ENCODE peak calls at places on chromosomes 4 and X, in nine cellular contexts. E, S, P, T, L, H, Q, V and I are unnamed samples.

GRCh38 chr4:6693274-6694176 is at the start of gene S100P:
- DNase-seq in E (no peak), S (no peak), P (no peak), T (no peak), L (no peak), H (no peak), Q (no peak), V (peak), I (no peak)

GRCh38 chr4:15894923-15895411 is 43.6 kb downstream of the FGFBP1 start:
- DNase-seq in E (no peak), S (no peak), P (no peak), T (no peak), L (no peak), H (no peak), Q (no peak), V (no peak), I (peak)

GRCh38 chrX:106302304-106302703 is 134.2 kb downstream of the PWWP3B start:
- DNase-seq in E (no peak), S (no peak), P (no peak), T (no peak), L (no peak), H (no peak), Q (no peak), V (no peak), I (peak)

GRCh38 chr4:106358899-106359298 is 9.7 kb downstream of the GIMD1 start:
- DNase-seq in E (no peak), S (no peak), P (no peak), T (no peak), L (no peak), H (no peak), Q (no peak), V (no peak), I (peak)

GRCh38 chrX:120137439-120137838 is 21.0 kb upstream of the RHOXF2 start:
- DNase-seq in E (no peak), S (no peak), P (no peak), T (no peak), L (no peak), H (no peak), Q (no peak), V (no peak), I (no peak)

GRCh38 chr4:96035727-96036126 is 195.8 kb downstream of the PDHA2 start:
- DNase-seq in E (no peak), S (no peak), P (peak), T (peak), L (no peak), H (peak), Q (no peak), V (no peak), I (peak)

GRCh38 chr4:74830928-74831327 is 36.6 kb upstream of the BTC start:
- DNase-seq in E (no peak), S (no peak), P (no peak), T (no peak), L (no peak), H (no peak), Q (no peak), V (no peak), I (peak)

GRCh38 chr4:40493160-40493559 is 136.5 kb downstream of the RBM47 start:
- DNase-seq in E (no peak), S (no peak), P (no peak), T (no peak), L (no peak), H (no peak), Q (no peak), V (no peak), I (no peak)

GRCh38 chrX:134631404-134632346 is 26.6 kb downstream of the PLAC1 start:
- DNase-seq in E (no peak), S (no peak), P (peak), T (peak), L (no peak), H (peak), Q (no peak), V (no peak), I (peak)

GRCh38 chr4:74374561-74375327 is 9.8 kb downstream of the EREG start:
- DNase-seq in E (no peak), S (no peak), P (no peak), T (no peak), L (no peak), H (peak), Q (peak), V (peak), I (peak)

GRCh38 chrX:121457096-121457495 is 409.7 kb downstream of the GLUD2 start:
- DNase-seq in E (no peak), S (no peak), P (no peak), T (no peak), L (no peak), H (no peak), Q (no peak), V (no peak), I (no peak)

GRCh38 chr4:160772668-160773067 is 1391.1 kb downstream of the FSTL5 start:
- DNase-seq in E (no peak), S (no peak), P (no peak), T (no peak), L (no peak), H (no peak), Q (no peak), V (no peak), I (no peak)

GRCh38 chrX:153953342-153953830 is 8.9 kb upstream of the RENBP start:
- DNase-seq in E (peak), S (peak), P (peak), T (peak), L (no peak), H (peak), Q (no peak), V (peak), I (peak)

GRCh38 chrX:12401252-12401651 is 263.0 kb downstream of the FRMPD4 start:
- DNase-seq in E (no peak), S (no peak), P (no peak), T (no peak), L (no peak), H (no peak), Q (no peak), V (no peak), I (no peak)

GRCh38 chrX:69093960-69094935 is 71.0 kb downstream of the PJA1 start:
- DNase-seq in E (no peak), S (peak), P (peak), T (peak), L (no peak), H (peak), Q (peak), V (peak), I (peak)

GRCh38 chr4:104677122-104677521 is 182.4 kb upstream of the CXXC4 start:
- DNase-seq in E (no peak), S (no peak), P (no peak), T (no peak), L (no peak), H (no peak), Q (no peak), V (no peak), I (no peak)

GRCh38 chr4:112184438-112184837 is 39.2 kb downstream of the FAM241A start:
- DNase-seq in E (no peak), S (no peak), P (no peak), T (no peak), L (no peak), H (no peak), Q (no peak), V (no peak), I (no peak)

GRCh38 chr4:147481577-147482109 is 746 bp downstream of the EDNRA start:
- DNase-seq in E (no peak), S (no peak), P (no peak), T (peak), L (no peak), H (peak), Q (no peak), V (no peak), I (no peak)

GRCh38 chrX:49972313-49972712 is 49.9 kb downstream of the CLCN5 start:
- DNase-seq in E (no peak), S (no peak), P (no peak), T (no peak), L (no peak), H (no peak), Q (no peak), V (no peak), I (no peak)

GRCh38 chr4:86036729-86037128 is 323.1 kb downstream of the MAPK10 start:
- DNase-seq in E (no peak), S (no peak), P (no peak), T (no peak), L (no peak), H (peak), Q (no peak), V (no peak), I (peak)

GRCh38 chr4:24889991-24890390 is 22.9 kb downstream of the CCDC149 start:
- DNase-seq in E (no peak), S (no peak), P (no peak), T (peak), L (no peak), H (no peak), Q (no peak), V (no peak), I (peak)

GRCh38 chr4:48103483-48104139 is 30.4 kb downstream of the TXK start:
- DNase-seq in E (no peak), S (no peak), P (no peak), T (peak), L (no peak), H (no peak), Q (no peak), V (no peak), I (no peak)

GRCh38 chr4:184807797-184808718 is 17.7 kb downstream of the ACSL1 start:
- DNase-seq in E (peak), S (no peak), P (no peak), T (no peak), L (no peak), H (peak), Q (no peak), V (peak), I (peak)

GRCh38 chr4:10677796-10678497 is 6.6 kb downstream of the CLNK start:
- DNase-seq in E (no peak), S (no peak), P (no peak), T (peak), L (no peak), H (no peak), Q (no peak), V (no peak), I (peak)

GRCh38 chr4:151409470-151410313 is 716 bp downstream of the FHIP1A start:
- DNase-seq in E (no peak), S (peak), P (no peak), T (no peak), L (peak), H (no peak), Q (no peak), V (peak), I (peak)

GRCh38 chr4:4734425-4734824 is 125.0 kb upstream of the MSX1 start:
- DNase-seq in E (no peak), S (no peak), P (no peak), T (no peak), L (peak), H (no peak), Q (no peak), V (no peak), I (no peak)

GRCh38 chrX:15750611-15751159 is 12.6 kb downstream of the CA5B start:
- DNase-seq in E (no peak), S (no peak), P (no peak), T (no peak), L (no peak), H (no peak), Q (no peak), V (no peak), I (no peak)

GRCh38 chrX:15151267-15152196 is 118.4 kb downstream of the ASB9 start:
- DNase-seq in E (no peak), S (no peak), P (no peak), T (peak), L (no peak), H (no peak), Q (no peak), V (no peak), I (no peak)

GRCh38 chrX:118536687-118537461 is 41.3 kb downstream of the DOCK11 start:
- DNase-seq in E (no peak), S (peak), P (no peak), T (peak), L (no peak), H (peak), Q (no peak), V (no peak), I (peak)

GRCh38 chr4:147355849-147356248 is 125.0 kb upstream of the EDNRA start:
- DNase-seq in E (no peak), S (no peak), P (no peak), T (no peak), L (no peak), H (peak), Q (no peak), V (no peak), I (peak)

DNA sequence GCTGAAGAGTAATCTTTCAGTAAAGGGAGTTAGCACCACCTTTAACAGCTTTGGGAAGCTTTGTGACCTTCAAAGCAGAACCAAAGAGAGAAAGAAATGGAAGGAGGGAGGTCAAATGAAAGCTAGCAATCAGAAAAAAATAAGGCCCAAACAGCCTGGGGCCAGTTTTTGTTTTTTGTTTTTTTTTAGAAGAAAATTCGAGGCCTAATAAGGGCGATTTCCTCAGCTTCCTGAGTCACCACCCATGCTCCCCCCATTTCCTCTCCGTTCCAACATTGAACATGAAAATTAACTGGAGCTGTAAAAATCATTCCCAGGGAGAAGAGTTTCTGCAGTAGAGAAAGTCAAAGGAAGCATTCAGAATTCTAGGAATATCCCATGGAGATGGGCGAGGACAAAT is 115.1 kb downstream of the SH3KBP1 start:
- DNase-seq in E (no peak), S (no peak), P (no peak), T (no peak), L (no peak), H (peak), Q (no peak), V (no peak), I (peak)
- TF ChIP-seq CTCF in E (no peak), S (no peak), P (no peak), T (no peak), L (no peak), H (no peak), Q (no peak), V (no peak), I (no peak)

DNA sequence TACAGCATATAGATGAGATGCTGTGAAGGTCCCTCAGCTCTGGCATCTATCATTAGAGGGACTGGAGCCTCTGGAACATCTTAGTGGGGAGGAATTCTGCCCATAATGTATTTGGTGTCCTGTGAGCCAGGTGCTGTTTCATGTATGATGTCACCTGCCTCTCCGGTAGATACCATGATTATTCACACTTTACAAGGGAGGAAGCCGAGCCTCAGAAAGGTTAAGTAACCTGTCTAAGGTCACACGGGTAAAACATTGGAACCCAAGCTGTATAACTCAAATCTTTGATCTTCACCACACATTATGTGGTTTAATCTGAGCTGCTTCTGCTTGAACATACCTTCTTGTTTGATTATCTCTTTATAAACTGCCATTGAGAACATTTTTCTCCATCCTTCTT is 442.8 kb downstream of the BCOR start:
- DNase-seq in E (no peak), S (no peak), P (no peak), T (no peak), L (no peak), H (no peak), Q (no peak), V (no peak), I (no peak)
- H3K4me3 ChIP-seq in E (no peak), S (no peak), P (no peak), T (no peak), L (no peak), H (no peak), Q (no peak), V (no peak), I (no peak)

DNA sequence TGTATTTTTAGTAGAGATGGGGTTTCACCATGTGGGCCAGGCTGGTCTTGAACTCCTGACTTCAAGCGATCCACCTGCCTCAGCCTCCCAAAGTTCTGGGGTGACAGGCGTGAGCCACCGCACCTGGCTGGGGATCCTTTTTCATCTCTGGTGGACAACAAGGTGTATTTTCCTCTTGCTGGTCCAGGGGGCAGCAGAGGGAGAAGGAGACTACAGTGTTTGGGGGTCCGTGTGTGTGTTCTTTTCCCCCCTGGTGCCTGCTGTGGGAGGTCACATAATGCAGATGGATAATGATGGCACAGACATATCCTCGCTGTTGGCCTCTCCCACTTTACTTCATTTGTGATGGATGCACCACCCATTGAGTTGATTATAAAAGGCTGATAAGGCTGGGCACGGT is 39.0 kb upstream of the CD99 start:
- DNase-seq in E (no peak), S (no peak), P (no peak), T (no peak), L (no peak), H (no peak), Q (no peak), V (no peak), I (no peak)
- TF ChIP-seq CTCF in E (no peak), S (peak), P (peak), T (no peak), L (no peak), H (peak), Q (peak), V (no peak), I (peak)

DNA sequence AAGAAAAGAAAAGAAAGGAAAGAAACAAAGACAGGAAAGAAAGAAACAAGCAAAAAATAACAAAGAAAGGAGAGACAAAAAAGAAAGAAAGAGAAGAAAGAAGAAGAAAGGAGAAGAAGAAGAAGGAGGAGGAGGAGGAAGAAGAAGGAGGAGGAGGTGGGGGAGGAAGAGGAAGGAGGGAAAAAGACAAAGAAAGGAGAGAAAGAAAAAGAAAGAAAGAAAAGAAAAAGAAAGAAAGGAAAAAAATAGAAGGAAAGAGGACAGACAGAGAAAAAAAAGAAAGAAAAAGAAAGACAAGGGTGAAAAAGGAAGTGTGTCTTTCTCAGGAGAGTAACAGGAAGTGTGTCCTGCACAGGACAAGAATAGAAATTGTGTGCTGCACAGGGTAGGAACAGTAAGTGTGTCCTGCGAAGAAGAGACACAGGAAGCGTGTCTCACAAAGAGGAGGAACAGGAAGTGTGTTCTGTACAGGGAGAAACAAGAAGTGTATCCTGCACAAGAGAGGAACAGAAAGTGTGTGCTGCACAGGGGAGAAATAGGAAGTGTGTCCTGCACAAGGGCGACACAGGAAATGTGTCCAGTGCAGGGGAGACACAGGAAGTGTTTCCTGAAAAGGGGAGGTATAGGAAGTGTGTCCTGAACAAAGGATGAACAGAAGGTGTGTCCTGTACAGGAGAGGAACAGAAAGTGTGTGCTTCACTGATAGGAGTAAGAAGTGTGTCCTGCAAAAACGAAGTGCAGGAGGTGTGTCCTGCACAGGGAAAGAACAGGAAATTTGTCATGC is 101.2 kb downstream of the ARSF start:
- DNase-seq in E (no peak), S (no peak), P (no peak), T (peak), L (no peak), H (no peak), Q (no peak), V (no peak), I (no peak)
- H3K4me3 ChIP-seq in E (no peak), S (no peak), P (no peak), T (no peak), L (no peak), H (no peak), Q (no peak), V (no peak), I (no peak)

GRCh38 chrX:28610746-28611145 is 23.5 kb downstream of the IL1RAPL1 start:
- DNase-seq in E (no peak), S (no peak), P (no peak), T (no peak), L (no peak), H (no peak), Q (no peak), V (no peak), I (no peak)
- TF ChIP-seq CTCF in E (no peak), S (no peak), P (no peak), T (no peak), L (no peak), H (no peak), Q (no peak), V (no peak), I (no peak)

GRCh38 chr4:163665521-163666334 is 171.2 kb downstream of the TMA16 start:
- DNase-seq in E (no peak), S (no peak), P (no peak), T (peak), L (no peak), H (no peak), Q (no peak), V (no peak), I (no peak)
- H3K4me3 ChIP-seq in E (no peak), S (no peak), P (no peak), T (no peak), L (no peak), H (no peak), Q (no peak), V (no peak), I (no peak)

GRCh38 chr4:69823481-69824186 is 36.3 kb downstream of the SULT1E1 start:
- DNase-seq in E (no peak), S (peak), P (peak), T (peak), L (no peak), H (peak), Q (no peak), V (peak), I (peak)
- TF ChIP-seq CTCF in E (no peak), S (peak), P (peak), T (peak), L (peak), H (peak), Q (peak), V (no peak), I (peak)

DNA sequence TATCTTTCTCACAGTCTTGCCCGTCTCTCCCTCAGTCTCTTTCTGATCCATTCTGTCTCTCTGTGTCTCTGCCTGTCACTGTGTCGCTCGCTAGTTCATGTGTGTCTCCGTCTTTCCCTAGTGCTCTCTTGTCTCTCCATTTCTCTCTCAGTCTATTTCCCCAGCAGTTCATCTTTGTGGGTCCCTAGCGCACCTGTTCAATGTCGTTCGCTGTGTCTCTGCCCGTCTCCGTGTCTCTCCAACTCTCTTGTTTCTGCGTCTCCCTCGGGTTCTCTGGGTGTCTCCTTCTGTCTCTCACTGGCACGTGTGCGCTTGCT is 1.5 kb downstream of the GPR101 start:
- DNase-seq in E (no peak), S (no peak), P (no peak), T (no peak), L (no peak), H (no peak), Q (no peak), V (no peak), I (no peak)
- H3K4me3 ChIP-seq in E (peak), S (peak), P (peak), T (peak), L (peak), H (peak), Q (no peak), V (peak), I (no peak)